ENCODE peak calls at places on chromosomes 5 and 9, in four cellular contexts. U is activated CD4-positive, CD25-positive, alpha-beta regulatory T cell; B is pulmonary artery endothelial cell; T is neural crest cell. J is an unnamed sample.

GRCh38 chr5:100479079-100479688 is 56.0 kb upstream of the FAM174A start:
- DNase-seq in T (no peak), B (no peak), U (no peak), J (peak)

GRCh38 chr5:17361331-17361730 is 136.7 kb upstream of the TAF11L2 start:
- DNase-seq in U (no peak), T (no peak), B (no peak), J (no peak)

GRCh38 chr9:114786251-114786650 is 19.6 kb downstream of the TNFSF15 start:
- DNase-seq in T (no peak), B (no peak), U (no peak), J (no peak)

GRCh38 chr9:130240410-130241197 is 25.0 kb upstream of the HMCN2 start:
- DNase-seq in U (no peak), B (peak), T (peak), J (peak)

GRCh38 chr5:112822456-112822855 is 38.6 kb upstream of the SRP19 start:
- DNase-seq in T (no peak), U (no peak), B (no peak), J (no peak)

GRCh38 chr5:45847877-45848276 is 151.7 kb upstream of the HCN1 start:
- DNase-seq in B (no peak), T (no peak), U (no peak), J (no peak)

GRCh38 chr5:112390327-112390726 is 28.8 kb downstream of the EPB41L4A start:
- DNase-seq in B (no peak), U (no peak), T (no peak), J (peak)

GRCh38 chr9:94675008-94675841 is 35.9 kb upstream of the FBP1 start:
- DNase-seq in T (no peak), U (no peak), B (no peak), J (no peak)

GRCh38 chr5:132013006-132013689 is 1.7 kb upstream of the ACSL6 start:
- DNase-seq in B (no peak), U (no peak), T (no peak), J (no peak)

GRCh38 chr9:114184866-114185265 is 29.5 kb downstream of the COL27A1 start:
- DNase-seq in B (no peak), T (no peak), U (no peak), J (no peak)

GRCh38 chr5:35302544-35302943 is 72.3 kb upstream of the PRLR start:
- DNase-seq in T (no peak), U (no peak), B (no peak), J (no peak)

GRCh38 chr5:118144540-118144939 is 843.8 kb downstream of the DTWD2 start:
- DNase-seq in T (no peak), B (no peak), U (no peak), J (no peak)

GRCh38 chr5:135323227-135323626 is 75.8 kb downstream of the MACROH2A1 start:
- DNase-seq in U (no peak), T (no peak), B (no peak), J (no peak)

GRCh38 chr5:95590880-95591279 is 29.0 kb upstream of the GPR150 start:
- DNase-seq in U (no peak), B (no peak), T (no peak), J (no peak)

GRCh38 chr5:174801798-174802197 is 77.4 kb downstream of the MSX2 start:
- DNase-seq in U (no peak), T (no peak), B (no peak), J (no peak)

GRCh38 chr5:172891716-172892421 is 57.8 kb downstream of the ERGIC1 start:
- DNase-seq in B (no peak), T (no peak), U (no peak), J (no peak)

GRCh38 chr5:103119067-103119764 is 722 bp downstream of the GIN1 start:
- DNase-seq in B (no peak), U (no peak), T (no peak), J (no peak)

GRCh38 chr5:134560698-134561097 is 35.2 kb downstream of the JADE2 start:
- DNase-seq in U (no peak), T (no peak), B (no peak), J (no peak)

GRCh38 chr9:15837079-15837679 is 284.3 kb downstream of the CCDC171 start:
- DNase-seq in U (no peak), B (peak), T (peak), J (peak)

GRCh38 chr5:33229216-33229615 is 211.5 kb upstream of the TARS1 start:
- DNase-seq in U (no peak), T (no peak), B (no peak), J (no peak)

GRCh38 chr5:171867786-171868185 is 82.2 kb downstream of the SMIM23 start:
- DNase-seq in B (no peak), U (no peak), T (no peak), J (no peak)

GRCh38 chr9:114504341-114505186 is 709 bp downstream of the WHRN start:
- DNase-seq in B (no peak), T (peak), U (peak), J (peak)

GRCh38 chr9:90433398-90433890 is 209.2 kb downstream of the DIRAS2 start:
- DNase-seq in B (no peak), U (no peak), T (peak), J (peak)

GRCh38 chr9:32525506-32525905 is 490 bp downstream of the RIGI start:
- DNase-seq in B (no peak), U (no peak), T (no peak), J (no peak)

GRCh38 chr9:115254781-115255180 is 136.8 kb upstream of the TNC start:
- DNase-seq in T (no peak), U (no peak), B (no peak), J (no peak)

J was measured in NCI-H187.